ENCODE peak calls at places on chromosomes 7 and 10, in ten cellular contexts. W is stomach, U is NB4, L is foreskin fibroblast, Z is heart left ventricle, F is IMR-90, Y is BJ, O is testis, B is HL-60, P is neural progenitor cell. T is an unnamed sample.

GRCh38 chr10:78455873-78456272 is 422.2 kb downstream of the RPS24 start:
- DNase-seq in W (no peak), U (no peak), L (no peak), Z (no peak), F (no peak), Y (no peak), O (no peak), B (no peak), P (no peak), T (no peak)

GRCh38 chr7:25073451-25073850 is 51.6 kb downstream of the CYCS start:
- DNase-seq in W (no peak), U (no peak), L (peak; percentile 59), Z (no peak), F (peak; percentile 86), Y (peak; percentile 81), O (peak; percentile 42), B (no peak), P (no peak), T (peak; percentile 77)

GRCh38 chr10:96664563-96664962 is 55.8 kb downstream of the PIK3AP1 start:
- DNase-seq in W (no peak), U (peak; percentile 80), L (no peak), Z (no peak), F (no peak), Y (no peak), O (no peak), B (peak; percentile 60), P (peak; percentile 16), T (no peak)

GRCh38 chr7:137007001-137007725 is 138.7 kb downstream of the CHRM2 start:
- DNase-seq in W (no peak), U (no peak), L (no peak), Z (no peak), F (peak; percentile 34), Y (peak; percentile 50), O (no peak), B (no peak), P (no peak), T (no peak)

GRCh38 chr10:85047979-85048378 is 719.6 kb downstream of the CCSER2 start:
- DNase-seq in W (no peak), U (no peak), L (no peak), Z (no peak), F (no peak), Y (no peak), O (no peak), B (no peak), P (no peak), T (no peak)

GRCh38 chr7:926061-927030 is 28.1 kb downstream of the ADAP1 start:
- DNase-seq in W (peak; percentile 28), U (no peak), L (no peak), Z (peak; percentile 65), F (no peak), Y (no peak), O (no peak), B (no peak), P (no peak), T (no peak)

GRCh38 chr7:867406-868188 is 8.8 kb upstream of the GET4 start:
- DNase-seq in W (peak; percentile 91), U (no peak), L (peak; percentile 95), Z (peak; percentile 73), F (peak; percentile 54), Y (peak; percentile 30), O (no peak), B (no peak), P (no peak), T (peak; percentile 69)

GRCh38 chr7:54339074-54339473 is 203.1 kb upstream of the VSTM2A start:
- DNase-seq in W (no peak), U (no peak), L (peak; percentile 96), Z (no peak), F (no peak), Y (peak; percentile 14), O (no peak), B (no peak), P (no peak), T (peak; percentile 92)

GRCh38 chr7:106306256-106306655 is 21.5 kb upstream of the NAMPT start:
- DNase-seq in W (no peak), U (no peak), L (no peak), Z (no peak), F (no peak), Y (no peak), O (no peak), B (no peak), P (no peak), T (no peak)

GRCh38 chr7:148700693-148701092 is 2.0 kb downstream of the CUL1 start:
- DNase-seq in W (no peak), U (peak; percentile 70), L (peak; percentile 74), Z (no peak), F (peak; percentile 50), Y (no peak), O (peak; percentile 88), B (peak; percentile 57), P (peak; percentile 59), T (peak; percentile 44)

GRCh38 chr7:158948376-158948775 is 92.0 kb downstream of the DYNC2I1 start:
- DNase-seq in W (no peak), U (no peak), L (no peak), Z (no peak), F (no peak), Y (no peak), O (no peak), B (no peak), P (no peak), T (no peak)

GRCh38 chr7:74499835-74500388 is 46.2 kb downstream of the GTF2IRD1 start:
- DNase-seq in W (no peak), U (peak; percentile 28), L (no peak), Z (no peak), F (no peak), Y (no peak), O (no peak), B (no peak), P (no peak), T (no peak)

GRCh38 chr10:83012866-83013265 is 1126.4 kb upstream of the GHITM start:
- DNase-seq in W (no peak), U (no peak), L (peak; percentile 70), Z (no peak), F (no peak), Y (peak; percentile 19), O (no peak), B (no peak), P (no peak), T (no peak)

GRCh38 chr10:6383099-6383812 is 180.5 kb downstream of the PFKFB3 start:
- DNase-seq in W (no peak), U (no peak), L (peak; percentile 59), Z (no peak), F (peak; percentile 84), Y (peak; percentile 35), O (no peak), B (no peak), P (no peak), T (peak; percentile 50)

GRCh38 chr10:93893646-93894515 is at the start of gene SLC35G1:
- DNase-seq in W (peak; percentile 67), U (peak; percentile 76), L (peak; percentile 86), Z (peak; percentile 88), F (peak; percentile 54), Y (no peak), O (peak; percentile 73), B (peak; percentile 63), P (peak; percentile 92), T (peak; percentile 50)

GRCh38 chr7:139995034-139995915 is 67.5 kb downstream of the PARP12 start:
- DNase-seq in W (peak; percentile 85), U (no peak), L (peak; percentile 57), Z (no peak), F (peak; percentile 87), Y (no peak), O (peak; percentile 55), B (no peak), P (no peak), T (peak; percentile 45)

GRCh38 chr10:31399631-31400030 is 80.6 kb downstream of the ZEB1 start:
- DNase-seq in W (no peak), U (no peak), L (peak; percentile 22), Z (no peak), F (no peak), Y (no peak), O (no peak), B (no peak), P (no peak), T (peak; percentile 26)

GRCh38 chr10:48550977-48551376 is 53.9 kb downstream of the ARHGAP22 start:
- DNase-seq in W (no peak), U (no peak), L (no peak), Z (no peak), F (no peak), Y (no peak), O (no peak), B (no peak), P (no peak), T (no peak)

GRCh38 chr7:156616269-156617202 is 24.0 kb upstream of the RNF32 start:
- DNase-seq in W (no peak), U (no peak), L (peak; percentile 28), Z (no peak), F (peak; percentile 4), Y (no peak), O (no peak), B (no peak), P (peak; percentile 55), T (no peak)
- H3K4me3 ChIP-seq in W (peak overlapping the region; percentile 52), U (no peak overlapping the region), L (no peak overlapping the region), Z (peak overlapping the region; percentile 31), F (no peak overlapping the region), Y (no peak overlapping the region), O (peak overlapping the region; percentile 17), B (no peak overlapping the region), P (peak overlapping the region; percentile 61), T (no peak overlapping the region)

DNA sequence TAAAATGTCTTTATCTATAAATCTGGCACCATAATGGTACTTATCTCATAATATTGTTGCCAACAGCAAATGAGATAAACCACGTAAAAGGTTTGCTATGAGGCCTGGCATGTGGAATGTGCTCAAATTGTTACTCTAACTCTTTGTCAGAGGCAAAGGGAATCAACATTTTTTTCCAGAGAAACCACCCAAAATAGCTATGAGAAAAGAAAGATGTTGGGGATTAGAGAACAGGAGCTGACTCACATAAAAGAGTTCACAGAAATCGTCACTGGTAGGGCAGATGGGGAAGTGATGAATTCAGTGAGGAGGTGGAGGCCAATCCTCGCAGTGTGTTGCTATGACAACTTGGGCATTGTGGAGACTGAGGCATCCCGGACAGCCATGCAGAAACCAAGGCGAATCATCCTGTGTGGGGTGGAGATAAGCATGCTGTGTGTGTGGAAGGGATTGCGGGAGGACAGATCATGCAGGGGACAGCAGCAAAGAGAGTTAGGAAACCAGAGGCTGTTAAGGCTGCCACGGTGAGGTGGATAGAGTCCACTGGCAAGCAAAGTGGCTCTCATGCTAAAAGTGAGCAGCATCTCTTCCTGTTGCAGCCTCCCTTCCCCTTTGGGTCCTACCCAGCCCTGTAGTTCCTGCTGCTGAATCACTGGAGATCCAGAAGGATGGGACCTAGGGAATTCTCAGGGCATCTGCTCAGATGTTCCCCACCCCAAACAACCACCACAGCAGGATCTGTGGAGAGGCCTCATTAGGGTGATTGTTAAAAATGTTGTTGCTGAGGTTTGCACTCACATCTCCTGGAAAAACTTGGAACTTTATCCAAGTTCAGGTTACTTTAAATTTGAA is 103.9 kb downstream of the CUBN start:
- DNase-seq in W (no peak), U (peak; percentile 46), L (peak; percentile 98), Z (no peak), F (peak; percentile 99), Y (peak; percentile 96), O (peak; percentile 36), B (no peak), P (peak; percentile 50), T (peak; percentile 100)
- TF ChIP-seq CTCF in W (no peak), U (no peak), L (no peak), Z (no peak), F (no peak), Y (no peak), O (no peak), B (no peak), P (no peak), T (no peak)

GRCh38 chr7:143258830-143259229 is 4.4 kb upstream of the GSTK1 start:
- DNase-seq in W (no peak), U (no peak), L (no peak), Z (no peak), F (peak; percentile 20), Y (no peak), O (no peak), B (no peak), P (no peak), T (no peak)
- H3K4me3 ChIP-seq in W (no peak overlapping the region), U (no peak overlapping the region), L (no peak overlapping the region), Z (no peak overlapping the region), F (no peak overlapping the region), Y (no peak overlapping the region), O (no peak overlapping the region), B (no peak overlapping the region), P (no peak overlapping the region), T (no peak overlapping the region)

GRCh38 chr10:124183617-124184016 is 90.2 kb upstream of the CHST15 start:
- DNase-seq in W (no peak), U (no peak), L (no peak), Z (no peak), F (no peak), Y (no peak), O (no peak), B (no peak), P (no peak), T (no peak)
- TF ChIP-seq CTCF in W (no peak), U (no peak), L (no peak), Z (no peak), F (no peak), Y (no peak), O (no peak), B (no peak), P (no peak), T (no peak)

T was measured in fibroblast of mammary gland.